ENCODE peak calls at places on chromosomes 12 and 14, in five cellular contexts. E is suprapubic skin; F is choroid plexus epithelial cell; J is fibroblast of mammary gland; S is CD4-positive, CD25-positive, alpha-beta regulatory T cell. I is an unnamed sample.

GRCh38 chr12:112013601-112014402 is 576 bp downstream of the ERP29 start:
- DNase-seq in E (peak), F (peak), J (peak), S (peak), I (peak)

GRCh38 chr14:72024043-72024407 is 91.8 kb downstream of the RGS6 start:
- DNase-seq in E (no peak), F (peak), J (peak), S (peak), I (peak)

GRCh38 chr14:65095633-65096205 is 6.6 kb downstream of the MAX start:
- DNase-seq in E (no peak), F (peak), J (peak), S (no peak), I (no peak)

GRCh38 chr12:129870796-129871195 is 33.0 kb downstream of the TMEM132D start:
- DNase-seq in E (no peak), F (no peak), J (no peak), S (no peak), I (no peak)

GRCh38 chr12:92973614-92974013 is 44.5 kb upstream of the EEA1 start:
- DNase-seq in E (no peak), F (peak), J (peak), S (peak), I (no peak)

GRCh38 chr12:123389560-123390351 is 5.8 kb downstream of the KMT5A start:
- DNase-seq in E (peak), F (peak), J (no peak), S (peak), I (no peak)

GRCh38 chr14:22691171-22691570 is 47.0 kb upstream of the OR6J1 start:
- DNase-seq in E (no peak), F (peak), J (peak), S (no peak), I (no peak)

GRCh38 chr14:43938588-43939281 is 568.3 kb downstream of the FSCB start:
- DNase-seq in E (no peak), F (no peak), J (no peak), S (no peak), I (no peak)

GRCh38 chr12:15163001-15163400 is 58.2 kb downstream of the RERG start:
- DNase-seq in E (no peak), F (no peak), J (peak), S (no peak), I (no peak)

GRCh38 chr14:22535916-22536315 is 53.1 kb downstream of the DAD1 start:
- DNase-seq in E (no peak), F (no peak), J (no peak), S (peak), I (no peak)

GRCh38 chr14:77918448-77918847 is 118.5 kb downstream of the ADCK1 start:
- DNase-seq in E (no peak), F (no peak), J (no peak), S (peak), I (no peak)

GRCh38 chr12:6954754-6955461 is 3.8 kb downstream of the PTPN6 start:
- DNase-seq in E (peak), F (no peak), J (no peak), S (no peak), I (no peak)

GRCh38 chr14:73820631-73821030 is 31.0 kb upstream of the PTGR2 start:
- DNase-seq in E (no peak), F (no peak), J (no peak), S (no peak), I (no peak)

GRCh38 chr12:118746960-118747359 is 234.4 kb upstream of the SRRM4 start:
- DNase-seq in E (no peak), F (no peak), J (no peak), S (no peak), I (no peak)

GRCh38 chr12:89825591-89826449 is 117.2 kb upstream of the ATP2B1 start:
- DNase-seq in E (no peak), F (peak), J (peak), S (no peak), I (no peak)

GRCh38 chr12:7748774-7749296 is 1.7 kb upstream of the CLEC4C start:
- DNase-seq in E (no peak), F (no peak), J (no peak), S (no peak), I (no peak)

GRCh38 chr12:82803201-82803600 is 116.5 kb downstream of the TMTC2 start:
- DNase-seq in E (no peak), F (no peak), J (no peak), S (no peak), I (no peak)

GRCh38 chr12:131775904-131776889 is 52.0 kb upstream of the MMP17 start:
- DNase-seq in E (no peak), F (no peak), J (no peak), S (peak), I (peak)

GRCh38 chr12:3453947-3454675 is 36.9 kb upstream of the PRMT8 start:
- DNase-seq in E (no peak), F (peak), J (peak), S (no peak), I (peak)

GRCh38 chr14:68843471-68844209 is 50.8 kb upstream of the ZFP36L1 start:
- DNase-seq in E (peak), F (peak), J (peak), S (peak), I (peak)

GRCh38 chr12:25648460-25648859 is 95.4 kb upstream of the LMNTD1 start:
- DNase-seq in E (no peak), F (peak), J (peak), S (no peak), I (no peak)

GRCh38 chr14:73235531-73236155 is 1.7 kb upstream of the PAPLN start:
- DNase-seq in E (no peak), F (peak), J (peak), S (no peak), I (no peak)

GRCh38 chr14:75429562-75429961 is 1.7 kb downstream of the JDP2 start:
- DNase-seq in E (no peak), F (no peak), J (no peak), S (no peak), I (no peak)
- H3K4me3 ChIP-seq in E (peak), F (peak), J (peak), S (no peak), I (no peak)

GRCh38 chr12:31118831-31119530 is 45.3 kb downstream of the DDX11 start:
- DNase-seq in E (no peak), F (peak), J (no peak), S (no peak), I (peak)
- H3K4me3 ChIP-seq in E (peak), F (no peak), J (no peak), S (no peak), I (peak)

GRCh38 chr12:120109570-120110267 is 6.8 kb downstream of the RAB35 start:
- DNase-seq in E (no peak), F (no peak), J (no peak), S (no peak), I (no peak)
- H3K4me3 ChIP-seq in E (no peak), F (no peak), J (no peak), S (peak), I (no peak)

DNA sequence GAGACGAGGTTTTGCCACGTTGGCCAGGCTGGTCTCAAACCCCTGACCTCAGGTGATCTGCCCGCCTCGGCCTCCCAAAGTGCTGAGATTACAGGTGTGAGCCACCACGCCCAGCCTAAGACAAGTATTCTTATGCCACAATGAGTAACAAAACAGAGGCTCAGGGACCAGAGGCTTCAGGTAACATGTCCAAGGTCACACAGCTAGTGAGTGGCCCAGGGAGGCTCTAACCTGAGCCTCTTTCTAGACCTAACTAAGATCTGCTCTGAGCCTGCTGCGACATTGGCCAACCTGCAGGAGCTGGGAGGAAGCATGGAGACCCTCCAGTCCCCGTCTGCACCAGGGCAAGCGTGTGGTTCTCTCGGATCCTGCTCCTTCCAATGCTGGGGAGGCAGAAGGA is 77.9 kb downstream of the FOXN3 start:
- DNase-seq in E (no peak), F (no peak), J (no peak), S (no peak), I (no peak)
- H3K4me3 ChIP-seq in E (no peak), F (no peak), J (no peak), S (no peak), I (no peak)